ENCODE peak calls at places on chromosomes 13 and 19, in four cellular contexts. N is fibroblast of lung, G is GM12878, O is endothelial cell of umbilical vein. L is an unnamed sample.
A peak's percentile ranks its signal among the peaks of the same experiment; 100 is the strongest.

GRCh38 chr13:64912141-64912540 is 2318.0 kb downstream of the PCDH9 start:
- DNase-seq in N (peak; percentile 86), G (no peak), O (peak; percentile 67), L (no peak)

GRCh38 chr13:109785892-109786450 is 412 bp downstream of the IRS2 start:
- DNase-seq in N (no peak), G (no peak), O (no peak), L (no peak)

GRCh38 chr13:62320129-62320724 is 904.6 kb upstream of the PCDH20 start:
- DNase-seq in N (peak; percentile 41), G (peak; percentile 36), O (peak; percentile 58), L (no peak)

GRCh38 chr19:40413291-40413994 is at the start of gene PRX:
- DNase-seq in N (no peak), G (no peak), O (no peak), L (no peak)

GRCh38 chr19:355134-355533 is 10.5 kb upstream of the MIER2 start:
- DNase-seq in N (no peak), G (no peak), O (no peak), L (no peak)

GRCh38 chr13:97946951-97947588 is 6.4 kb upstream of the IPO5 start:
- DNase-seq in N (peak; percentile 94), G (no peak), O (no peak), L (no peak)

GRCh38 chr13:29362849-29363604 is 232.5 kb downstream of the SLC7A1 start:
- DNase-seq in N (peak; percentile 30), G (peak; percentile 13), O (peak; percentile 62), L (no peak)

GRCh38 chr13:41562541-41563178 is 105.3 kb downstream of the RGCC start:
- DNase-seq in N (no peak), G (no peak), O (no peak), L (no peak)

GRCh38 chr19:7515471-7516226 is at the start of gene ZNF358:
- DNase-seq in N (peak; percentile 67), G (no peak), O (peak; percentile 44), L (peak; percentile 87)

GRCh38 chr19:54125713-54126112 is 10.2 kb downstream of the PRPF31 start:
- DNase-seq in N (no peak), G (no peak), O (no peak), L (peak; percentile 51)

GRCh38 chr13:29758591-29759114 is 91.8 kb downstream of the UBL3 start:
- DNase-seq in N (no peak), G (peak; percentile 74), O (no peak), L (peak; percentile 81)

GRCh38 chr19:50794074-50794777 is 4.0 kb downstream of the ACP4 start:
- DNase-seq in N (no peak), G (no peak), O (no peak), L (no peak)

GRCh38 chr19:40718774-40719391 is 2.0 kb downstream of the ITPKC start:
- DNase-seq in N (peak; percentile 54), G (peak; percentile 8), O (peak; percentile 49), L (peak; percentile 94)

GRCh38 chr19:38023661-38024574 is 116.9 kb downstream of the SIPA1L3 start:
- DNase-seq in N (no peak), G (no peak), O (no peak), L (no peak)
- H3K36me3 ChIP-seq in N (no peaks in the 10 kb centered on the region), G (peaks cover 4% of the 10 kb centered on the region), O (no peaks in the 10 kb centered on the region), L (no peaks in the 10 kb centered on the region)

GRCh38 chr19:10986301-10987127 is 25.7 kb downstream of the SMARCA4 start:
- DNase-seq in N (no peak), G (no peak), O (no peak), L (no peak)
- H3K36me3 ChIP-seq in N (peaks cover 17% of the 10 kb centered on the region), G (peaks cover 35% of the 10 kb centered on the region), O (peaks cover 61% of the 10 kb centered on the region), L (peaks cover 80% of the 10 kb centered on the region)

GRCh38 chr19:17162580-17162979 is 52.6 kb upstream of the USE1 start:
- DNase-seq in N (no peak), G (no peak), O (no peak), L (no peak)

GRCh38 chr19:17156947-17157302 is 58.2 kb upstream of the USE1 start:
- DNase-seq in N (no peak), G (no peak), O (no peak), L (no peak)

GRCh38 chr19:17158584-17158983 is 56.6 kb upstream of the USE1 start:
- DNase-seq in N (no peak), G (no peak), O (no peak), L (no peak)

GRCh38 chr19:17160908-17161307 is 54.2 kb upstream of the USE1 start:
- DNase-seq in N (no peak), G (no peak), O (no peak), L (no peak)

GRCh38 chr19:17159466-17160393 is 55.4 kb upstream of the USE1 start:
- DNase-seq in N (no peak), G (no peak), O (no peak), L (no peak)
- H3K36me3 ChIP-seq in N (peaks cover 27% of the 10 kb centered on the region), G (peaks cover 52% of the 10 kb centered on the region), O (peaks cover 64% of the 10 kb centered on the region), L (peaks cover 100% of the 10 kb centered on the region)

GRCh38 chr13:20988909-20989735 is 72.3 kb downstream of the LATS2 start:
- DNase-seq in N (no peak), G (no peak), O (no peak), L (no peak)
- H3K36me3 ChIP-seq in N (peaks cover 26% of the 10 kb centered on the region), G (no peaks in the 10 kb centered on the region), O (peaks cover 40% of the 10 kb centered on the region), L (peaks cover 62% of the 10 kb centered on the region)

DNA sequence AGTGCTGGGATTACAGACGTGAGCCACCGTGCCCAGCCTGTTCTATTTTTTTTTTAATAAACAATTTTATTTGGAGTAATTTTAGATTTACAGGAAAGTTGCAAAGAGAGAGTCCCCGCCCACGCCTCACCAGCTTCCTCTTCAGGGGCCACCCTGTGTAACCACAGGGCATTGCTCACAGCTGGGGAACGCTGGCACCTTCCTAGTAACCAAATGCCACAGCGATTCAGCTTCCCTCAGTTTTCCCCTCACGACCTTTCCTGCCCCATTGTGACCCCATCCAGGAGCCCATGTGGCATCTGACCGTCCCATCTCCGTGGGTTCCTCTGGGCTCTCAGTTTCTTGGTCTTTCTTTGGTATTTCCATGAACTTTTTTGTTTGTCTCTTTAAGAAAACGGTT is 83.9 kb downstream of the GNG7 start:
- DNase-seq in N (peak; percentile 75), G (no peak), O (peak; percentile 29), L (peak; percentile 93)
- H3K36me3 ChIP-seq in N (no peaks in the 10 kb centered on the region), G (no peaks in the 10 kb centered on the region), O (no peaks in the 10 kb centered on the region), L (no peaks in the 10 kb centered on the region)

L was measured in upper lobe of right lung.